ENCODE peak calls at places on chromosome 9, in seven cellular contexts. One of them, this sample, is unnamed.
A peak's percentile ranks its signal among the peaks of the same experiment; 100 is the strongest.

GRCh38 chr9:16901589-16901988 is 31.1 kb upstream of the BNC2 start:
- DNase-seq in fibroblast of lung: peak; percentile 18
- DNase-seq in right cardiac atrium: no peak
- DNase-seq in cardiac muscle cell: peak; percentile 34
- DNase-seq in transverse colon: no peak
- DNase-seq in hepatocyte: no peak
- DNase-seq in aorta: no peak
- DNase-seq in this sample: no peak

GRCh38 chr9:121701736-121702261 is 50.4 kb downstream of the DAB2IP start:
- DNase-seq in hepatocyte: no peak
- DNase-seq in cardiac muscle cell: no peak
- DNase-seq in aorta: no peak
- DNase-seq in fibroblast of lung: no peak
- DNase-seq in right cardiac atrium: no peak
- DNase-seq in transverse colon: no peak
- DNase-seq in this sample: no peak

GRCh38 chr9:137550958-137551655 is 572 bp upstream of the MRPL41 start:
- DNase-seq in fibroblast of lung: no peak
- DNase-seq in transverse colon: no peak
- DNase-seq in hepatocyte: peak; percentile 91
- DNase-seq in right cardiac atrium: no peak
- DNase-seq in cardiac muscle cell: no peak
- DNase-seq in aorta: peak; percentile 89
- DNase-seq in this sample: no peak

GRCh38 chr9:122816163-122816867 is 12.1 kb downstream of the PDCL start:
- DNase-seq in transverse colon: peak; percentile 18
- DNase-seq in fibroblast of lung: no peak
- DNase-seq in hepatocyte: no peak
- DNase-seq in right cardiac atrium: peak; percentile 79
- DNase-seq in cardiac muscle cell: peak; percentile 25
- DNase-seq in aorta: no peak
- DNase-seq in this sample: no peak

GRCh38 chr9:975740-976257 is 656 bp upstream of the DMRT3 start:
- DNase-seq in hepatocyte: no peak
- DNase-seq in transverse colon: no peak
- DNase-seq in aorta: no peak
- DNase-seq in right cardiac atrium: no peak
- DNase-seq in cardiac muscle cell: no peak
- DNase-seq in fibroblast of lung: no peak
- DNase-seq in this sample: no peak

GRCh38 chr9:78001946-78002731 is 29.5 kb downstream of the GNAQ start:
- DNase-seq in fibroblast of lung: no peak
- DNase-seq in aorta: no peak
- DNase-seq in right cardiac atrium: no peak
- DNase-seq in transverse colon: no peak
- DNase-seq in cardiac muscle cell: peak; percentile 45
- DNase-seq in hepatocyte: no peak
- DNase-seq in this sample: no peak

GRCh38 chr9:77817590-77818311 is 169.6 kb upstream of the GNA14 start:
- DNase-seq in fibroblast of lung: no peak
- DNase-seq in cardiac muscle cell: no peak
- DNase-seq in transverse colon: no peak
- DNase-seq in hepatocyte: no peak
- DNase-seq in aorta: no peak
- DNase-seq in right cardiac atrium: no peak
- DNase-seq in this sample: no peak

GRCh38 chr9:16591092-16591491 is 279.4 kb downstream of the BNC2 start:
- DNase-seq in cardiac muscle cell: no peak
- DNase-seq in right cardiac atrium: no peak
- DNase-seq in hepatocyte: no peak
- DNase-seq in aorta: no peak
- DNase-seq in fibroblast of lung: no peak
- DNase-seq in transverse colon: no peak
- DNase-seq in this sample: no peak

GRCh38 chr9:89419978-89420394 is 77.9 kb downstream of the SEMA4D start:
- DNase-seq in fibroblast of lung: no peak
- DNase-seq in hepatocyte: no peak
- DNase-seq in right cardiac atrium: no peak
- DNase-seq in transverse colon: no peak
- DNase-seq in cardiac muscle cell: no peak
- DNase-seq in aorta: no peak
- DNase-seq in this sample: no peak

GRCh38 chr9:112443200-112443599 is 43.4 kb upstream of the KIAA1958 start:
- DNase-seq in hepatocyte: no peak
- DNase-seq in cardiac muscle cell: peak; percentile 41
- DNase-seq in right cardiac atrium: no peak
- DNase-seq in aorta: no peak
- DNase-seq in transverse colon: no peak
- DNase-seq in fibroblast of lung: peak; percentile 37
- DNase-seq in this sample: peak; percentile 44

GRCh38 chr9:2093920-2094597 is 78.9 kb downstream of the SMARCA2 start:
- DNase-seq in cardiac muscle cell: peak; percentile 49
- DNase-seq in transverse colon: no peak
- DNase-seq in right cardiac atrium: no peak
- DNase-seq in aorta: no peak
- DNase-seq in fibroblast of lung: no peak
- DNase-seq in hepatocyte: no peak
- DNase-seq in this sample: no peak

GRCh38 chr9:6073731-6074130 is 58.3 kb upstream of the RANBP6 start:
- DNase-seq in transverse colon: no peak
- DNase-seq in hepatocyte: no peak
- DNase-seq in fibroblast of lung: no peak
- DNase-seq in cardiac muscle cell: no peak
- DNase-seq in right cardiac atrium: no peak
- DNase-seq in aorta: no peak
- DNase-seq in this sample: no peak

GRCh38 chr9:135308809-135309762 is 170.5 kb upstream of the PPP1R26 start:
- DNase-seq in cardiac muscle cell: no peak
- DNase-seq in fibroblast of lung: no peak
- DNase-seq in transverse colon: no peak
- DNase-seq in aorta: no peak
- DNase-seq in right cardiac atrium: no peak
- DNase-seq in hepatocyte: no peak
- DNase-seq in this sample: no peak

GRCh38 chr9:135304886-135305285 is 174.7 kb upstream of the PPP1R26 start:
- DNase-seq in transverse colon: no peak
- DNase-seq in aorta: no peak
- DNase-seq in cardiac muscle cell: no peak
- DNase-seq in right cardiac atrium: no peak
- DNase-seq in hepatocyte: no peak
- DNase-seq in fibroblast of lung: no peak
- DNase-seq in this sample: no peak

GRCh38 chr9:135305546-135306180 is 173.9 kb upstream of the PPP1R26 start:
- DNase-seq in transverse colon: no peak
- DNase-seq in fibroblast of lung: no peak
- DNase-seq in cardiac muscle cell: no peak
- DNase-seq in hepatocyte: no peak
- DNase-seq in aorta: no peak
- DNase-seq in right cardiac atrium: no peak
- DNase-seq in this sample: no peak

GRCh38 chr9:135307314-135307713 is 172.3 kb upstream of the PPP1R26 start:
- DNase-seq in cardiac muscle cell: no peak
- DNase-seq in hepatocyte: no peak
- DNase-seq in right cardiac atrium: no peak
- DNase-seq in aorta: no peak
- DNase-seq in transverse colon: no peak
- DNase-seq in fibroblast of lung: no peak
- DNase-seq in this sample: no peak

DNA sequence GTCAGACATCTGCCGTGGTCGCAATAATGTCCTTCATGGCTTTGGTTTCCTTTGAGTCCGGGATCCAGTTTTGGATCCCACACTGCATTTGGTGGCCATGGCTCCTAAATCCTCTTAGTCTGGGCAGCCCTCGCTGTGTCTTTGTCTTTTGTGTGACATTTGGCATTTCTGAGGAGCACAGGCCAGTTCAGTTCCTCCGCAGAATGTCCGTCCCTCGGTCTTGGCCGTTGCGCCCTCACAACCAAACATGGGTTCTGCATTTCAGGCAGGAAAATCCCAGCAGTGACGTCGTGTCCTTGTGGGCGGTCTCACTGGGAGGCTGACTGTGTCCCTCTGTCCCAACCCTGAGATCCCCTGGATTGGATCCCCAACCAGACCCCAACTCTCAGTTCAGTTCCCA is 172.9 kb upstream of the PPP1R26 start:
- DNase-seq in transverse colon: no peak
- DNase-seq in aorta: no peak
- DNase-seq in cardiac muscle cell: no peak
- DNase-seq in hepatocyte: no peak
- DNase-seq in right cardiac atrium: no peak
- DNase-seq in fibroblast of lung: no peak
- DNase-seq in this sample: no peak
- H3K27me3 ChIP-seq in transverse colon: peaks cover 22% of the 10 kb centered on the region
- H3K27me3 ChIP-seq in aorta: no peaks in the 10 kb centered on the region
- H3K27me3 ChIP-seq in cardiac muscle cell: no peaks in the 10 kb centered on the region
- H3K27me3 ChIP-seq in hepatocyte: peaks cover 17% of the 10 kb centered on the region
- H3K27me3 ChIP-seq in right cardiac atrium: no peaks in the 10 kb centered on the region
- H3K27me3 ChIP-seq in fibroblast of lung: no peaks in the 10 kb centered on the region
- H3K27me3 ChIP-seq in this sample: no peaks in the 10 kb centered on the region

GRCh38 chr9:130331573-130331972 is 66.0 kb downstream of the HMCN2 start:
- DNase-seq in transverse colon: peak; percentile 66
- DNase-seq in fibroblast of lung: peak; percentile 40
- DNase-seq in right cardiac atrium: peak; percentile 89
- DNase-seq in aorta: peak; percentile 86
- DNase-seq in hepatocyte: peak; percentile 47
- DNase-seq in cardiac muscle cell: peak; percentile 81
- DNase-seq in this sample: no peak

GRCh38 chr9:130332384-130332926 is 66.9 kb downstream of the HMCN2 start:
- DNase-seq in hepatocyte: no peak
- DNase-seq in cardiac muscle cell: no peak
- DNase-seq in right cardiac atrium: no peak
- DNase-seq in transverse colon: no peak
- DNase-seq in fibroblast of lung: no peak
- DNase-seq in aorta: no peak
- DNase-seq in this sample: no peak

GRCh38 chr9:130329061-130329460 is 63.5 kb downstream of the HMCN2 start:
- DNase-seq in fibroblast of lung: no peak
- DNase-seq in hepatocyte: no peak
- DNase-seq in aorta: no peak
- DNase-seq in right cardiac atrium: no peak
- DNase-seq in transverse colon: no peak
- DNase-seq in cardiac muscle cell: no peak
- DNase-seq in this sample: no peak

GRCh38 chr9:130330202-130330601 is 64.6 kb downstream of the HMCN2 start:
- DNase-seq in right cardiac atrium: no peak
- DNase-seq in aorta: no peak
- DNase-seq in transverse colon: no peak
- DNase-seq in fibroblast of lung: no peak
- DNase-seq in cardiac muscle cell: no peak
- DNase-seq in hepatocyte: no peak
- DNase-seq in this sample: no peak

DNA sequence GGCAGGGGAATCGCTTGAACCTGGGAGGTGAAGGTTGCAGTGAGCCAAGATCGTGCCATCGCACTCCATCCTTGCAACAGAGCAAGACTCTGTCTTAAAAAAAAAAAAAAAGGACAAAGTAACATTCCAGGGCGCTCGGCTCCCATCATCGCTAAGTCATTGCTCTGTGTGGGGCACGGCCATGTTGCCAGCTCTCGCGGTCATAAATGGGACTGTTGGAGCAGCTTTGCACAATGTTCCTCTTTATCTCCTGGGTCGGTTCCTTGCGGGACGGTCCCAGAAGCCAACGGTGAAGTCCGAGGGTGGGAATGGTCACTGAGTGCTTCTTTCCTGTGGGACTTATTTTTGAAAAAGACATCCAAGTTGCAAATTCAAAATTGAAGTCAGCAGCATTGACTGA is 65.5 kb downstream of the HMCN2 start:
- DNase-seq in cardiac muscle cell: no peak
- DNase-seq in hepatocyte: no peak
- DNase-seq in transverse colon: no peak
- DNase-seq in aorta: no peak
- DNase-seq in right cardiac atrium: peak; percentile 71
- DNase-seq in fibroblast of lung: no peak
- DNase-seq in this sample: no peak
- H3K27me3 ChIP-seq in cardiac muscle cell: no peaks in the 10 kb centered on the region
- H3K27me3 ChIP-seq in hepatocyte: peaks cover 8% of the 10 kb centered on the region
- H3K27me3 ChIP-seq in transverse colon: peaks cover 9% of the 10 kb centered on the region
- H3K27me3 ChIP-seq in aorta: no peaks in the 10 kb centered on the region
- H3K27me3 ChIP-seq in right cardiac atrium: no peaks in the 10 kb centered on the region
- H3K27me3 ChIP-seq in fibroblast of lung: peaks cover 15% of the 10 kb centered on the region
- H3K27me3 ChIP-seq in this sample: peaks cover 59% of the 10 kb centered on the region

DNA sequence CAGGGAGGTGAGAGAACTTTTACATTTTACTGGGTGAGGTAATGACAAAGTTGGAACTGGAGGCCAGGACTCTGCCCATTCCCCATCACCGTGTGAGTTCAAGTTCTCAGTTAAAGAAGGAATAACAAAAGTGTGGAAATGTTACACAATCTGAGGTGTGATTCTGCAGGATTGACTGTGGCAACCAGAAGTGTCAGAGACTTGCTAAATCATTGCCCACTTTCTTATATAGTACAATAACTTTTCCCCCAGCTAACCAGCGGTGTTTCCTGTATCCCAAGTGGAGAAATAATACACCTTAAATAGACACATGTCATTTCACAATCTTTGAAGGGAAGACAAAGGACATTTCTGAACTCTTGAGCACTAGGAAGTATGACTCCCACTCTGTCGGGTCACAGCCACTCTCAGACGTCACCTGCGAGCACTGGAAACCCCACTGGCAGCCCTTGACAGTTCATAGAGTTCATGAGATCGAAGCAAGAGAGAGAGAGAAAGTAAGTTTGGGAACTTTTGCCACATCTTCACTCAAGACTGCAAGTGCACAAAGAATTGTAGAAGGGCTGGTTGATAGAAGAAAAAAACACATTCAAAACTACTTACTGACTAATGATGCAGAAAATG is 28.4 kb downstream of the PAX5 start:
- DNase-seq in transverse colon: no peak
- DNase-seq in fibroblast of lung: no peak
- DNase-seq in right cardiac atrium: no peak
- DNase-seq in hepatocyte: no peak
- DNase-seq in cardiac muscle cell: no peak
- DNase-seq in aorta: no peak
- DNase-seq in this sample: no peak
- H3K27me3 ChIP-seq in transverse colon: peaks cover 99% of the 10 kb centered on the region
- H3K27me3 ChIP-seq in fibroblast of lung: peaks cover 32% of the 10 kb centered on the region
- H3K27me3 ChIP-seq in right cardiac atrium: peaks cover 6% of the 10 kb centered on the region
- H3K27me3 ChIP-seq in hepatocyte: peaks cover 100% of the 10 kb centered on the region
- H3K27me3 ChIP-seq in cardiac muscle cell: peaks cover 99% of the 10 kb centered on the region
- H3K27me3 ChIP-seq in aorta: no peaks in the 10 kb centered on the region
- H3K27me3 ChIP-seq in this sample: no peaks in the 10 kb centered on the region

DNA sequence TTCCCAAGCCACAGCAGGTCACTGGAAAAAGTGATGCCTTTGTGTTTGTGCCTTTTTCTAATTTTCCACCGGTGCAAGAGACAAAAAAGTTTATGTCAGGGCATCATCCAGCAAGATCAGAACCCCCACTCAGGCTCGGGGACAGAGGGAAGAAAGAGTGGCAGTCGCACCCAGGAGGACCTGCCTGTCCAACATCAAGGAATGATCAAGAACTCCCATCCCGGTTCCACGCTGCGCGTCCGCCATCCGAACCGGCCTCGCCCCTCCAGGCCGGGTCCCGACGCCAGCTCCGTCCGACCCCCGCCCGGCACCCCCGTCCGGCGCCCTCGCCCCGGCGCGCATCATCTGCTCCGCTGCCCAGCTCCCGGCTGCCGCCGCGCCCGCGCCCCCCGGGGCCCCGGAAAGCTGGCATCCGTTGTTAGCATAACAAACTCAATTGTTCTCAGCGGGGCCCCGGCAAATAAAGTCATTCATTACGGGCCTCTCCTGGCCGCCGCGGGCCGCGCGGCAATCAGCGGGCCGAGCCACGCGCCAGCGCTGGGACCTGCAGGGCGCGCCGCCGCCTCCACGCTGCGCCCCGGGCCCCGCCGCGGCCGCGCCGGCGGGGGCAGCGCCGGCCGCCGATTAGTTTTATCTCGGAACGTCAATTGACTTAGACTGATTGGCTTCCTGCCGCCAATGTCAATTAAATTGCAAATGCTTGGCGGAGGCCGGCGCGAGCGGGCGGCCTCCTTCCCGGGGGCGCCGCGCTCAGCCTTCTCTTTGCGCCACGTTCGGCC is 48.1 kb downstream of the PAX5 start:
- DNase-seq in hepatocyte: no peak
- DNase-seq in cardiac muscle cell: no peak
- DNase-seq in right cardiac atrium: no peak
- DNase-seq in transverse colon: no peak
- DNase-seq in fibroblast of lung: no peak
- DNase-seq in aorta: no peak
- DNase-seq in this sample: peak; percentile 75
- H3K27me3 ChIP-seq in hepatocyte: peaks cover 82% of the 10 kb centered on the region
- H3K27me3 ChIP-seq in cardiac muscle cell: peaks cover 96% of the 10 kb centered on the region
- H3K27me3 ChIP-seq in right cardiac atrium: no peaks in the 10 kb centered on the region
- H3K27me3 ChIP-seq in transverse colon: peaks cover 89% of the 10 kb centered on the region
- H3K27me3 ChIP-seq in fibroblast of lung: peaks cover 47% of the 10 kb centered on the region
- H3K27me3 ChIP-seq in aorta: no peaks in the 10 kb centered on the region
- H3K27me3 ChIP-seq in this sample: no peaks in the 10 kb centered on the region